ENCODE peak calls at places on chromosomes 2 and 18, in six cellular contexts. One of them, this sample, is unnamed.

GRCh38 chr18:13279181-13280065 is 60.9 kb downstream of the LDLRAD4 start:
- DNase-seq in left lung: no peak
- DNase-seq in activated T-helper 1 cell treated with anti-CD3 and anti-CD28 coated beads, Interleukin-2, amount 50 U/mL, for 16 hours: no peak
- DNase-seq in WTC11: no peak
- DNase-seq in activated CD4-positive, alpha-beta T cell treated with anti-CD3 and anti-CD28 coated beads, Interleukin-2, amount 50 U/mL, for 1 hour: peak
- DNase-seq in NCI-H1105: no peak
- DNase-seq in this sample: no peak

GRCh38 chr18:42893991-42894390 is 221.5 kb downstream of the RIT2 start:
- DNase-seq in left lung: no peak
- DNase-seq in activated T-helper 1 cell treated with anti-CD3 and anti-CD28 coated beads, Interleukin-2, amount 50 U/mL, for 16 hours: no peak
- DNase-seq in WTC11: no peak
- DNase-seq in activated CD4-positive, alpha-beta T cell treated with anti-CD3 and anti-CD28 coated beads, Interleukin-2, amount 50 U/mL, for 1 hour: no peak
- DNase-seq in NCI-H1105: no peak
- DNase-seq in this sample: peak

GRCh38 chr2:153477641-153478288 is 797 bp downstream of the RPRM start:
- DNase-seq in left lung: no peak
- DNase-seq in activated T-helper 1 cell treated with anti-CD3 and anti-CD28 coated beads, Interleukin-2, amount 50 U/mL, for 16 hours: no peak
- DNase-seq in WTC11: peak
- DNase-seq in activated CD4-positive, alpha-beta T cell treated with anti-CD3 and anti-CD28 coated beads, Interleukin-2, amount 50 U/mL, for 1 hour: no peak
- DNase-seq in NCI-H1105: peak
- DNase-seq in this sample: no peak

GRCh38 chr18:5891361-5892215 is 3.7 kb downstream of the TMEM200C start:
- DNase-seq in left lung: no peak
- DNase-seq in activated T-helper 1 cell treated with anti-CD3 and anti-CD28 coated beads, Interleukin-2, amount 50 U/mL, for 16 hours: no peak
- DNase-seq in WTC11: no peak
- DNase-seq in activated CD4-positive, alpha-beta T cell treated with anti-CD3 and anti-CD28 coated beads, Interleukin-2, amount 50 U/mL, for 1 hour: no peak
- DNase-seq in NCI-H1105: no peak
- DNase-seq in this sample: no peak

GRCh38 chr2:127413782-127414743 is 4.2 kb upstream of the PROC start:
- DNase-seq in left lung: no peak
- DNase-seq in activated T-helper 1 cell treated with anti-CD3 and anti-CD28 coated beads, Interleukin-2, amount 50 U/mL, for 16 hours: no peak
- DNase-seq in WTC11: no peak
- DNase-seq in activated CD4-positive, alpha-beta T cell treated with anti-CD3 and anti-CD28 coated beads, Interleukin-2, amount 50 U/mL, for 1 hour: no peak
- DNase-seq in NCI-H1105: no peak
- DNase-seq in this sample: no peak

GRCh38 chr2:223563462-223563861 is 38.7 kb downstream of the SCG2 start:
- DNase-seq in left lung: no peak
- DNase-seq in activated T-helper 1 cell treated with anti-CD3 and anti-CD28 coated beads, Interleukin-2, amount 50 U/mL, for 16 hours: no peak
- DNase-seq in WTC11: no peak
- DNase-seq in activated CD4-positive, alpha-beta T cell treated with anti-CD3 and anti-CD28 coated beads, Interleukin-2, amount 50 U/mL, for 1 hour: no peak
- DNase-seq in NCI-H1105: no peak
- DNase-seq in this sample: peak

GRCh38 chr2:18230668-18231067 is 329.8 kb downstream of the RDH14 start:
- DNase-seq in left lung: no peak
- DNase-seq in activated T-helper 1 cell treated with anti-CD3 and anti-CD28 coated beads, Interleukin-2, amount 50 U/mL, for 16 hours: no peak
- DNase-seq in WTC11: no peak
- DNase-seq in activated CD4-positive, alpha-beta T cell treated with anti-CD3 and anti-CD28 coated beads, Interleukin-2, amount 50 U/mL, for 1 hour: no peak
- DNase-seq in NCI-H1105: no peak
- DNase-seq in this sample: no peak

GRCh38 chr2:98608962-98609604 is 694 bp downstream of the UNC50 start:
- DNase-seq in left lung: no peak
- DNase-seq in activated T-helper 1 cell treated with anti-CD3 and anti-CD28 coated beads, Interleukin-2, amount 50 U/mL, for 16 hours: no peak
- DNase-seq in WTC11: peak
- DNase-seq in activated CD4-positive, alpha-beta T cell treated with anti-CD3 and anti-CD28 coated beads, Interleukin-2, amount 50 U/mL, for 1 hour: no peak
- DNase-seq in NCI-H1105: no peak
- DNase-seq in this sample: no peak

GRCh38 chr2:43576983-43577892 is 18.6 kb downstream of the THADA start:
- DNase-seq in left lung: no peak
- DNase-seq in activated T-helper 1 cell treated with anti-CD3 and anti-CD28 coated beads, Interleukin-2, amount 50 U/mL, for 16 hours: no peak
- DNase-seq in WTC11: no peak
- DNase-seq in activated CD4-positive, alpha-beta T cell treated with anti-CD3 and anti-CD28 coated beads, Interleukin-2, amount 50 U/mL, for 1 hour: peak
- DNase-seq in NCI-H1105: peak
- DNase-seq in this sample: no peak

GRCh38 chr2:127067620-127068350 is 39.2 kb downstream of the BIN1 start:
- DNase-seq in left lung: peak
- DNase-seq in activated T-helper 1 cell treated with anti-CD3 and anti-CD28 coated beads, Interleukin-2, amount 50 U/mL, for 16 hours: peak
- DNase-seq in WTC11: peak
- DNase-seq in activated CD4-positive, alpha-beta T cell treated with anti-CD3 and anti-CD28 coated beads, Interleukin-2, amount 50 U/mL, for 1 hour: peak
- DNase-seq in NCI-H1105: no peak
- DNase-seq in this sample: peak

GRCh38 chr2:63587814-63588384 is 378 bp downstream of the WDPCP start:
- DNase-seq in left lung: no peak
- DNase-seq in activated T-helper 1 cell treated with anti-CD3 and anti-CD28 coated beads, Interleukin-2, amount 50 U/mL, for 16 hours: no peak
- DNase-seq in WTC11: no peak
- DNase-seq in activated CD4-positive, alpha-beta T cell treated with anti-CD3 and anti-CD28 coated beads, Interleukin-2, amount 50 U/mL, for 1 hour: no peak
- DNase-seq in NCI-H1105: no peak
- DNase-seq in this sample: no peak

GRCh38 chr2:240789501-240790369 is 30.3 kb downstream of the KIF1A start:
- DNase-seq in left lung: no peak
- DNase-seq in activated T-helper 1 cell treated with anti-CD3 and anti-CD28 coated beads, Interleukin-2, amount 50 U/mL, for 16 hours: no peak
- DNase-seq in WTC11: no peak
- DNase-seq in activated CD4-positive, alpha-beta T cell treated with anti-CD3 and anti-CD28 coated beads, Interleukin-2, amount 50 U/mL, for 1 hour: no peak
- DNase-seq in NCI-H1105: no peak
- DNase-seq in this sample: no peak

GRCh38 chr2:87401726-87402345 is 346.1 kb upstream of the PLGLB2 start:
- DNase-seq in left lung: no peak
- DNase-seq in activated T-helper 1 cell treated with anti-CD3 and anti-CD28 coated beads, Interleukin-2, amount 50 U/mL, for 16 hours: no peak
- DNase-seq in WTC11: no peak
- DNase-seq in activated CD4-positive, alpha-beta T cell treated with anti-CD3 and anti-CD28 coated beads, Interleukin-2, amount 50 U/mL, for 1 hour: no peak
- DNase-seq in NCI-H1105: no peak
- DNase-seq in this sample: no peak

GRCh38 chr2:65999103-65999502 is 435.8 kb upstream of the MEIS1 start:
- DNase-seq in left lung: no peak
- DNase-seq in activated T-helper 1 cell treated with anti-CD3 and anti-CD28 coated beads, Interleukin-2, amount 50 U/mL, for 16 hours: no peak
- DNase-seq in WTC11: no peak
- DNase-seq in activated CD4-positive, alpha-beta T cell treated with anti-CD3 and anti-CD28 coated beads, Interleukin-2, amount 50 U/mL, for 1 hour: no peak
- DNase-seq in NCI-H1105: no peak
- DNase-seq in this sample: no peak

GRCh38 chr2:197445746-197446145 is 7.6 kb upstream of the COQ10B start:
- DNase-seq in left lung: no peak
- DNase-seq in activated T-helper 1 cell treated with anti-CD3 and anti-CD28 coated beads, Interleukin-2, amount 50 U/mL, for 16 hours: no peak
- DNase-seq in WTC11: no peak
- DNase-seq in activated CD4-positive, alpha-beta T cell treated with anti-CD3 and anti-CD28 coated beads, Interleukin-2, amount 50 U/mL, for 1 hour: no peak
- DNase-seq in NCI-H1105: no peak
- DNase-seq in this sample: no peak

GRCh38 chr2:11467749-11468148 is 1.8 kb upstream of the E2F6 start:
- DNase-seq in left lung: no peak
- DNase-seq in activated T-helper 1 cell treated with anti-CD3 and anti-CD28 coated beads, Interleukin-2, amount 50 U/mL, for 16 hours: no peak
- DNase-seq in WTC11: no peak
- DNase-seq in activated CD4-positive, alpha-beta T cell treated with anti-CD3 and anti-CD28 coated beads, Interleukin-2, amount 50 U/mL, for 1 hour: no peak
- DNase-seq in NCI-H1105: no peak
- DNase-seq in this sample: no peak

GRCh38 chr2:159140070-159140774 is 146.3 kb downstream of the WDSUB1 start:
- DNase-seq in left lung: no peak
- DNase-seq in activated T-helper 1 cell treated with anti-CD3 and anti-CD28 coated beads, Interleukin-2, amount 50 U/mL, for 16 hours: no peak
- DNase-seq in WTC11: no peak
- DNase-seq in activated CD4-positive, alpha-beta T cell treated with anti-CD3 and anti-CD28 coated beads, Interleukin-2, amount 50 U/mL, for 1 hour: no peak
- DNase-seq in NCI-H1105: no peak
- DNase-seq in this sample: no peak

GRCh38 chr2:3039188-3040065 is 338.2 kb downstream of the EIPR1 start:
- DNase-seq in left lung: no peak
- DNase-seq in activated T-helper 1 cell treated with anti-CD3 and anti-CD28 coated beads, Interleukin-2, amount 50 U/mL, for 16 hours: no peak
- DNase-seq in WTC11: no peak
- DNase-seq in activated CD4-positive, alpha-beta T cell treated with anti-CD3 and anti-CD28 coated beads, Interleukin-2, amount 50 U/mL, for 1 hour: no peak
- DNase-seq in NCI-H1105: no peak
- DNase-seq in this sample: no peak

GRCh38 chr2:55419236-55419513 is 481 bp downstream of the CCDC88A start:
- DNase-seq in left lung: no peak
- DNase-seq in activated T-helper 1 cell treated with anti-CD3 and anti-CD28 coated beads, Interleukin-2, amount 50 U/mL, for 16 hours: no peak
- DNase-seq in WTC11: no peak
- DNase-seq in activated CD4-positive, alpha-beta T cell treated with anti-CD3 and anti-CD28 coated beads, Interleukin-2, amount 50 U/mL, for 1 hour: peak
- DNase-seq in NCI-H1105: no peak
- DNase-seq in this sample: peak

GRCh38 chr2:242024751-242025355 is 155.3 kb downstream of the RTP5 start:
- DNase-seq in left lung: peak
- DNase-seq in activated T-helper 1 cell treated with anti-CD3 and anti-CD28 coated beads, Interleukin-2, amount 50 U/mL, for 16 hours: no peak
- DNase-seq in WTC11: no peak
- DNase-seq in activated CD4-positive, alpha-beta T cell treated with anti-CD3 and anti-CD28 coated beads, Interleukin-2, amount 50 U/mL, for 1 hour: no peak
- DNase-seq in NCI-H1105: no peak
- DNase-seq in this sample: no peak

GRCh38 chr2:174600349-174600748 is 2.7 kb upstream of the WIPF1 start:
- DNase-seq in left lung: no peak
- DNase-seq in activated T-helper 1 cell treated with anti-CD3 and anti-CD28 coated beads, Interleukin-2, amount 50 U/mL, for 16 hours: no peak
- DNase-seq in WTC11: no peak
- DNase-seq in activated CD4-positive, alpha-beta T cell treated with anti-CD3 and anti-CD28 coated beads, Interleukin-2, amount 50 U/mL, for 1 hour: no peak
- DNase-seq in NCI-H1105: no peak
- DNase-seq in this sample: no peak

GRCh38 chr2:88859461-88859860 is 168.0 kb downstream of the RPIA start:
- DNase-seq in left lung: no peak
- DNase-seq in activated T-helper 1 cell treated with anti-CD3 and anti-CD28 coated beads, Interleukin-2, amount 50 U/mL, for 16 hours: no peak
- DNase-seq in WTC11: no peak
- DNase-seq in activated CD4-positive, alpha-beta T cell treated with anti-CD3 and anti-CD28 coated beads, Interleukin-2, amount 50 U/mL, for 1 hour: no peak
- DNase-seq in NCI-H1105: no peak
- DNase-seq in this sample: no peak

GRCh38 chr2:128626758-128627515 is 308.3 kb upstream of the HS6ST1 start:
- DNase-seq in left lung: peak
- DNase-seq in activated T-helper 1 cell treated with anti-CD3 and anti-CD28 coated beads, Interleukin-2, amount 50 U/mL, for 16 hours: no peak
- DNase-seq in WTC11: no peak
- DNase-seq in activated CD4-positive, alpha-beta T cell treated with anti-CD3 and anti-CD28 coated beads, Interleukin-2, amount 50 U/mL, for 1 hour: no peak
- DNase-seq in NCI-H1105: no peak
- DNase-seq in this sample: no peak

GRCh38 chr2:165886487-165887146 is 67.0 kb downstream of the TTC21B start:
- DNase-seq in left lung: no peak
- DNase-seq in activated T-helper 1 cell treated with anti-CD3 and anti-CD28 coated beads, Interleukin-2, amount 50 U/mL, for 16 hours: no peak
- DNase-seq in WTC11: no peak
- DNase-seq in activated CD4-positive, alpha-beta T cell treated with anti-CD3 and anti-CD28 coated beads, Interleukin-2, amount 50 U/mL, for 1 hour: no peak
- DNase-seq in NCI-H1105: no peak
- DNase-seq in this sample: no peak

GRCh38 chr2:168183308-168183997 is 63.9 kb downstream of the STK39 start:
- DNase-seq in left lung: no peak
- DNase-seq in activated T-helper 1 cell treated with anti-CD3 and anti-CD28 coated beads, Interleukin-2, amount 50 U/mL, for 16 hours: no peak
- DNase-seq in WTC11: no peak
- DNase-seq in activated CD4-positive, alpha-beta T cell treated with anti-CD3 and anti-CD28 coated beads, Interleukin-2, amount 50 U/mL, for 1 hour: no peak
- DNase-seq in NCI-H1105: no peak
- DNase-seq in this sample: no peak

GRCh38 chr2:44333994-44334393 is 27.3 kb downstream of the PREPL start:
- DNase-seq in left lung: no peak
- DNase-seq in activated T-helper 1 cell treated with anti-CD3 and anti-CD28 coated beads, Interleukin-2, amount 50 U/mL, for 16 hours: no peak
- DNase-seq in WTC11: no peak
- DNase-seq in activated CD4-positive, alpha-beta T cell treated with anti-CD3 and anti-CD28 coated beads, Interleukin-2, amount 50 U/mL, for 1 hour: no peak
- DNase-seq in NCI-H1105: no peak
- DNase-seq in this sample: no peak